ENCODE peak calls at places on chromosomes 13 and 19, in eight cellular contexts. One of them, this sample, is unnamed.

GRCh38 chr19:42846597-42846996 is 32.9 kb downstream of the PSG1 start:
- DNase-seq in neuronal stem cell: no peak
- DNase-seq in suprapubic skin: no peak
- DNase-seq in IMR-90: peak; percentile 31
- DNase-seq in effector memory CD4-positive, alpha-beta T cell: no peak
- DNase-seq in osteoblast: no peak
- DNase-seq in heart left ventricle: no peak
- DNase-seq in AG04450: no peak
- DNase-seq in this sample: no peak

GRCh38 chr13:67224148-67224846 is 5.8 kb downstream of the PCDH9 start:
- DNase-seq in effector memory CD4-positive, alpha-beta T cell: peak; percentile 22
- DNase-seq in heart left ventricle: peak; percentile 77
- DNase-seq in osteoblast: no peak
- DNase-seq in AG04450: peak; percentile 68
- DNase-seq in neuronal stem cell: peak; percentile 56
- DNase-seq in suprapubic skin: peak; percentile 69
- DNase-seq in IMR-90: peak; percentile 82
- DNase-seq in this sample: peak; percentile 86

GRCh38 chr13:113902956-113903355 is 39.1 kb upstream of the GAS6 start:
- DNase-seq in effector memory CD4-positive, alpha-beta T cell: no peak
- DNase-seq in osteoblast: no peak
- DNase-seq in AG04450: no peak
- DNase-seq in neuronal stem cell: no peak
- DNase-seq in suprapubic skin: peak; percentile 50
- DNase-seq in IMR-90: no peak
- DNase-seq in heart left ventricle: no peak
- DNase-seq in this sample: no peak

GRCh38 chr13:41065098-41065497 is 3.8 kb downstream of the WBP4 start:
- DNase-seq in AG04450: peak; percentile 75
- DNase-seq in IMR-90: peak; percentile 92
- DNase-seq in effector memory CD4-positive, alpha-beta T cell: no peak
- DNase-seq in osteoblast: peak; percentile 72
- DNase-seq in suprapubic skin: no peak
- DNase-seq in neuronal stem cell: no peak
- DNase-seq in heart left ventricle: no peak
- DNase-seq in this sample: peak; percentile 65

GRCh38 chr13:63636231-63636993 is 2220.8 kb upstream of the PCDH20 start:
- DNase-seq in heart left ventricle: no peak
- DNase-seq in osteoblast: no peak
- DNase-seq in neuronal stem cell: no peak
- DNase-seq in IMR-90: no peak
- DNase-seq in AG04450: no peak
- DNase-seq in effector memory CD4-positive, alpha-beta T cell: no peak
- DNase-seq in suprapubic skin: no peak
- DNase-seq in this sample: no peak

GRCh38 chr19:5891572-5891937 is 12.0 kb downstream of the NDUFA11 start:
- DNase-seq in osteoblast: peak; percentile 74
- DNase-seq in heart left ventricle: no peak
- DNase-seq in neuronal stem cell: no peak
- DNase-seq in AG04450: no peak
- DNase-seq in suprapubic skin: no peak
- DNase-seq in IMR-90: no peak
- DNase-seq in effector memory CD4-positive, alpha-beta T cell: no peak
- DNase-seq in this sample: no peak

GRCh38 chr19:4633140-4633967 is 6.0 kb upstream of the TNFAIP8L1 start:
- DNase-seq in suprapubic skin: no peak
- DNase-seq in osteoblast: peak; percentile 93
- DNase-seq in IMR-90: peak; percentile 85
- DNase-seq in effector memory CD4-positive, alpha-beta T cell: peak; percentile 37
- DNase-seq in heart left ventricle: peak; percentile 71
- DNase-seq in AG04450: peak; percentile 57
- DNase-seq in neuronal stem cell: no peak
- DNase-seq in this sample: peak; percentile 84

GRCh38 chr13:32246468-32246867 is 68.7 kb downstream of the ZAR1L start:
- DNase-seq in neuronal stem cell: peak; percentile 60
- DNase-seq in osteoblast: peak; percentile 86
- DNase-seq in heart left ventricle: peak; percentile 61
- DNase-seq in effector memory CD4-positive, alpha-beta T cell: no peak
- DNase-seq in suprapubic skin: no peak
- DNase-seq in AG04450: no peak
- DNase-seq in IMR-90: peak; percentile 76
- DNase-seq in this sample: peak; percentile 72

GRCh38 chr19:13100031-13100588 is 2.5 kb downstream of the LYL1 start:
- DNase-seq in IMR-90: no peak
- DNase-seq in suprapubic skin: no peak
- DNase-seq in heart left ventricle: peak; percentile 28
- DNase-seq in AG04450: no peak
- DNase-seq in neuronal stem cell: no peak
- DNase-seq in effector memory CD4-positive, alpha-beta T cell: no peak
- DNase-seq in osteoblast: peak; percentile 91
- DNase-seq in this sample: no peak

GRCh38 chr19:10270616-10271394 is at the start of gene ICAM1:
- DNase-seq in IMR-90: peak; percentile 66
- DNase-seq in osteoblast: peak; percentile 76
- DNase-seq in AG04450: no peak
- DNase-seq in effector memory CD4-positive, alpha-beta T cell: peak; percentile 68
- DNase-seq in suprapubic skin: peak; percentile 96
- DNase-seq in neuronal stem cell: no peak
- DNase-seq in heart left ventricle: peak; percentile 89
- DNase-seq in this sample: no peak

GRCh38 chr13:79477968-79478367 is 3.0 kb upstream of the NDFIP2 start:
- DNase-seq in IMR-90: no peak
- DNase-seq in heart left ventricle: peak; percentile 71
- DNase-seq in AG04450: no peak
- DNase-seq in effector memory CD4-positive, alpha-beta T cell: no peak
- DNase-seq in suprapubic skin: no peak
- DNase-seq in neuronal stem cell: no peak
- DNase-seq in osteoblast: no peak
- DNase-seq in this sample: peak; percentile 2

GRCh38 chr13:49524740-49525501 is 29.2 kb downstream of the PHF11 start:
- DNase-seq in suprapubic skin: no peak
- DNase-seq in AG04450: no peak
- DNase-seq in IMR-90: no peak
- DNase-seq in effector memory CD4-positive, alpha-beta T cell: no peak
- DNase-seq in neuronal stem cell: no peak
- DNase-seq in heart left ventricle: no peak
- DNase-seq in osteoblast: no peak
- DNase-seq in this sample: no peak
- H3K4me3 ChIP-seq in suprapubic skin: no peak overlapping the region
- H3K4me3 ChIP-seq in AG04450: no peak overlapping the region
- H3K4me3 ChIP-seq in IMR-90: no peak overlapping the region
- H3K4me3 ChIP-seq in effector memory CD4-positive, alpha-beta T cell: no peak overlapping the region
- H3K4me3 ChIP-seq in neuronal stem cell: no peak overlapping the region
- H3K4me3 ChIP-seq in heart left ventricle: no peak overlapping the region
- H3K4me3 ChIP-seq in osteoblast: no peak overlapping the region
- H3K4me3 ChIP-seq in this sample: no peak overlapping the region

DNA sequence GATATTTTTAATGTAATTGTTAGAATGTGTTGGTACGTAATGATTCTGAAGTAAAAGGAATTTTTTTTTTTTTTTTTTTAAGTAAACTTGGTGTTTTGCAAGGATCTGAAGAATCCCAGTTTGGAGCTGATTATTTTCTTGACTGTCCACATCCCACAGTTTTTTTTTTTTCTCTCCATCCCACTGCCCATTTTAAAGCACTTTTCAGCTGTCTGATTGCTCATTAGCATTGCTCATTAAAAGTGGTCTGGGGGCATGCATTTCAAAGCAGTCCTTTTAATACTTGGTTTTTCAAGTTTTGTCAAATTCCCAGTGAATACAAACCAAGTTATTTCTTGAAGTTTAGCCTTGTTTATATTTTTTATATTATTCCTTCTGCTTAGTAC is 44.1 kb downstream of the SLAIN1 start:
- DNase-seq in osteoblast: no peak
- DNase-seq in heart left ventricle: no peak
- DNase-seq in IMR-90: no peak
- DNase-seq in AG04450: no peak
- DNase-seq in suprapubic skin: no peak
- DNase-seq in effector memory CD4-positive, alpha-beta T cell: no peak
- DNase-seq in neuronal stem cell: no peak
- DNase-seq in this sample: no peak
- H3K27ac ChIP-seq in osteoblast: no peak overlapping the region
- H3K27ac ChIP-seq in heart left ventricle: no peak overlapping the region
- H3K27ac ChIP-seq in IMR-90: no peak overlapping the region
- H3K27ac ChIP-seq in AG04450: no peak overlapping the region
- H3K27ac ChIP-seq in suprapubic skin: no peak overlapping the region
- H3K27ac ChIP-seq in effector memory CD4-positive, alpha-beta T cell: no peak overlapping the region
- H3K27ac ChIP-seq in neuronal stem cell: no peak overlapping the region
- H3K27ac ChIP-seq in this sample: no peak overlapping the region

GRCh38 chr19:36891768-36892357 is 24.2 kb downstream of the ZNF829 start:
- DNase-seq in neuronal stem cell: no peak
- DNase-seq in suprapubic skin: no peak
- DNase-seq in AG04450: no peak
- DNase-seq in IMR-90: no peak
- DNase-seq in heart left ventricle: no peak
- DNase-seq in osteoblast: no peak
- DNase-seq in effector memory CD4-positive, alpha-beta T cell: no peak
- DNase-seq in this sample: no peak
- H3K9me3 ChIP-seq in neuronal stem cell: peaks cover 95% of the 10 kb centered on the region
- H3K9me3 ChIP-seq in suprapubic skin: peaks cover 94% of the 10 kb centered on the region
- H3K9me3 ChIP-seq in AG04450: peaks cover 42% of the 10 kb centered on the region
- H3K9me3 ChIP-seq in IMR-90: peaks cover 60% of the 10 kb centered on the region
- H3K9me3 ChIP-seq in heart left ventricle: peaks cover 94% of the 10 kb centered on the region
- H3K9me3 ChIP-seq in osteoblast: peaks cover 39% of the 10 kb centered on the region
- H3K9me3 ChIP-seq in effector memory CD4-positive, alpha-beta T cell: peaks cover 74% of the 10 kb centered on the region
- H3K9me3 ChIP-seq in this sample: peaks cover 15% of the 10 kb centered on the region

GRCh38 chr19:38667552-38668205 is 20.2 kb downstream of the ACTN4 start:
- DNase-seq in neuronal stem cell: no peak
- DNase-seq in heart left ventricle: no peak
- DNase-seq in osteoblast: peak; percentile 83
- DNase-seq in suprapubic skin: no peak
- DNase-seq in AG04450: no peak
- DNase-seq in IMR-90: peak; percentile 95
- DNase-seq in effector memory CD4-positive, alpha-beta T cell: no peak
- DNase-seq in this sample: no peak
- H3K4me3 ChIP-seq in neuronal stem cell: no peak overlapping the region
- H3K4me3 ChIP-seq in heart left ventricle: no peak overlapping the region
- H3K4me3 ChIP-seq in osteoblast: no peak overlapping the region
- H3K4me3 ChIP-seq in suprapubic skin: no peak overlapping the region
- H3K4me3 ChIP-seq in AG04450: peak overlapping the region; percentile 10
- H3K4me3 ChIP-seq in IMR-90: no peak overlapping the region
- H3K4me3 ChIP-seq in effector memory CD4-positive, alpha-beta T cell: no peak overlapping the region
- H3K4me3 ChIP-seq in this sample: no peak overlapping the region